ENCODE peak calls at places on chromosomes 6 and 20, in ten cellular contexts. M is AG04450; L is mesothelial cell of epicardium; D is activated CD4-positive, alpha-beta T cell treated with anti-CD3 and anti-CD28 coated beads for 4 hours; V is stomach; R is HT1080; T is kidney tubule cell; F is T-helper 2 cell; W is germinal center; Z is AML-193. I is an unnamed sample.

GRCh38 chr6:84777888-84778287 is 13.5 kb upstream of the TBX18 start:
- DNase-seq in M (no peak), L (no peak), D (no peak), V (no peak), R (peak; percentile 61), T (peak; percentile 58), F (no peak), W (no peak), Z (no peak), I (no peak)

GRCh38 chr6:16216501-16217155 is 21.8 kb upstream of the GMPR start:
- DNase-seq in M (no peak), L (no peak), D (no peak), V (no peak), R (no peak), T (no peak), F (no peak), W (no peak), Z (no peak), I (no peak)

GRCh38 chr6:3356056-3356823 is 97.5 kb downstream of the PSMG4 start:
- DNase-seq in M (no peak), L (peak; percentile 58), D (peak; percentile 57), V (peak; percentile 59), R (peak; percentile 49), T (peak; percentile 64), F (peak; percentile 27), W (peak; percentile 87), Z (peak; percentile 51), I (peak; percentile 94)

GRCh38 chr20:58139849-58140786 is 88.3 kb downstream of the ANKRD60 start:
- DNase-seq in M (no peak), L (no peak), D (no peak), V (no peak), R (no peak), T (no peak), F (no peak), W (no peak), Z (no peak), I (no peak)

GRCh38 chr20:51444472-51444871 is 98.0 kb downstream of the NFATC2 start:
- DNase-seq in M (no peak), L (no peak), D (no peak), V (no peak), R (no peak), T (no peak), F (no peak), W (no peak), Z (no peak), I (no peak)

GRCh38 chr6:80468398-80468797 is 361.9 kb downstream of the BCKDHB start:
- DNase-seq in M (no peak), L (no peak), D (no peak), V (no peak), R (no peak), T (peak; percentile 28), F (no peak), W (no peak), Z (no peak), I (no peak)

GRCh38 chr20:4116091-4116490 is 100.7 kb upstream of the RNF24 start:
- DNase-seq in M (no peak), L (no peak), D (no peak), V (no peak), R (no peak), T (no peak), F (no peak), W (no peak), Z (no peak), I (no peak)

GRCh38 chr6:138680085-138680484 is 93.5 kb upstream of the CCDC28A start:
- DNase-seq in M (no peak), L (no peak), D (no peak), V (no peak), R (no peak), T (no peak), F (no peak), W (no peak), Z (no peak), I (no peak)

GRCh38 chr6:136051140-136051775 is 198.9 kb downstream of the MTFR2 start:
- DNase-seq in M (peak; percentile 45), L (no peak), D (no peak), V (no peak), R (no peak), T (no peak), F (no peak), W (no peak), Z (no peak), I (no peak)

GRCh38 chr6:155100087-155100486 is 105.0 kb downstream of the TIAM2 start:
- DNase-seq in M (no peak), L (no peak), D (no peak), V (peak; percentile 83), R (no peak), T (peak; percentile 43), F (no peak), W (no peak), Z (no peak), I (no peak)

GRCh38 chr6:121430514-121431460 is 4.7 kb upstream of the GJA1 start:
- DNase-seq in M (peak; percentile 20), L (no peak), D (no peak), V (no peak), R (peak; percentile 18), T (peak; percentile 57), F (no peak), W (no peak), Z (no peak), I (no peak)

GRCh38 chr6:118708055-118708454 is 56.7 kb upstream of the CEP85L start:
- DNase-seq in M (no peak), L (no peak), D (peak; percentile 14), V (no peak), R (peak; percentile 24), T (peak; percentile 55), F (no peak), W (no peak), Z (no peak), I (no peak)

GRCh38 chr6:169451065-169451840 is 197.6 kb upstream of the THBS2 start:
- DNase-seq in M (no peak), L (no peak), D (no peak), V (no peak), R (no peak), T (no peak), F (no peak), W (no peak), Z (no peak), I (no peak)

GRCh38 chr20:46545077-46545826 is 5.2 kb downstream of the OCSTAMP start:
- DNase-seq in M (no peak), L (no peak), D (no peak), V (no peak), R (peak; percentile 58), T (peak; percentile 23), F (peak; percentile 12), W (no peak), Z (peak; percentile 93), I (no peak)

GRCh38 chr6:131910956-131911355 is 40.2 kb downstream of the CCN2 start:
- DNase-seq in M (no peak), L (no peak), D (no peak), V (no peak), R (no peak), T (no peak), F (no peak), W (no peak), Z (no peak), I (no peak)

GRCh38 chr6:157323114-157323923 is at the start of gene TMEM242:
- DNase-seq in M (peak; percentile 82), L (peak; percentile 91), D (peak; percentile 83), V (peak; percentile 93), R (peak; percentile 92), T (peak; percentile 94), F (peak; percentile 89), W (peak; percentile 84), Z (no peak), I (peak; percentile 95)

GRCh38 chr20:49431345-49431744 is 51.1 kb downstream of the KCNB1 start:
- DNase-seq in M (no peak), L (no peak), D (no peak), V (no peak), R (no peak), T (no peak), F (no peak), W (no peak), Z (peak; percentile 44), I (no peak)

GRCh38 chr6:3036861-3037469 is 31.3 kb upstream of the RIPK1 start:
- DNase-seq in M (no peak), L (no peak), D (no peak), V (no peak), R (no peak), T (no peak), F (no peak), W (no peak), Z (no peak), I (no peak)

GRCh38 chr6:13678255-13678983 is 33.2 kb downstream of the RANBP9 start:
- DNase-seq in M (no peak), L (no peak), D (no peak), V (no peak), R (no peak), T (no peak), F (no peak), W (no peak), Z (no peak), I (no peak)

GRCh38 chr6:6915813-6916547 is 191.8 kb upstream of the RREB1 start:
- DNase-seq in M (no peak), L (no peak), D (no peak), V (no peak), R (no peak), T (peak; percentile 16), F (no peak), W (no peak), Z (peak; percentile 100), I (no peak)

GRCh38 chr6:33622456-33623431 is 1.6 kb downstream of the ITPR3 start:
- DNase-seq in M (no peak), L (no peak), D (no peak), V (peak; percentile 63), R (peak; percentile 36), T (peak; percentile 56), F (no peak), W (no peak), Z (no peak), I (no peak)

GRCh38 chr20:44030394-44030793 is 115.7 kb downstream of the TOX2 start:
- DNase-seq in M (no peak), L (peak; percentile 16), D (no peak), V (peak; percentile 16), R (no peak), T (no peak), F (no peak), W (no peak), Z (no peak), I (no peak)

GRCh38 chr6:5657684-5658429 is 348.9 kb downstream of the NRN1 start:
- DNase-seq in M (no peak), L (no peak), D (no peak), V (no peak), R (no peak), T (no peak), F (no peak), W (no peak), Z (peak; percentile 91), I (no peak)

GRCh38 chr20:62571667-62572344 is 70.5 kb upstream of the SLCO4A1 start:
- DNase-seq in M (no peak), L (no peak), D (no peak), V (no peak), R (peak; percentile 48), T (no peak), F (no peak), W (peak; percentile 55), Z (no peak), I (peak; percentile 58)

GRCh38 chr6:34465551-34466241 is at the start of gene PACSIN1:
- DNase-seq in M (no peak), L (peak; percentile 55), D (no peak), V (peak; percentile 50), R (no peak), T (peak; percentile 41), F (no peak), W (peak; percentile 62), Z (no peak), I (peak; percentile 92)

GRCh38 chr6:28491984-28492317 is 23.6 kb downstream of the GPX6 start:
- DNase-seq in M (no peak), L (no peak), D (no peak), V (no peak), R (no peak), T (no peak), F (no peak), W (no peak), Z (no peak), I (no peak)

GRCh38 chr6:135066397-135066796 is 11.8 kb upstream of the HBS1L start:
- DNase-seq in M (no peak), L (no peak), D (no peak), V (no peak), R (no peak), T (no peak), F (no peak), W (no peak), Z (peak; percentile 91), I (no peak)

GRCh38 chr20:52340036-52340634 is 148.6 kb upstream of the ZFP64 start:
- DNase-seq in M (no peak), L (no peak), D (no peak), V (no peak), R (peak; percentile 77), T (no peak), F (no peak), W (no peak), Z (no peak), I (no peak)

I was measured in WERI-Rb-1.